ENCODE peak calls at places on chromosomes 5 and 9, in eight cellular contexts. Z, V, O, N, X, L, W and T are unnamed samples. For H3K27me3, the result is how much of the 10 kb centered on the place peaks cover.

GRCh38 chr9:91176426-91176825 is 185.3 kb downstream of the AUH start:
- DNase-seq in Z (no peak), V (no peak), O (no peak), N (no peak), X (no peak), L (no peak), W (peak), T (no peak)

GRCh38 chr5:159899067-159900049 is 16.9 kb upstream of the ADRA1B start:
- DNase-seq in Z (no peak), V (no peak), O (no peak), N (peak), X (no peak), L (no peak), W (no peak), T (no peak)

GRCh38 chr5:122741681-122742080 is 33.2 kb upstream of the SNX2 start:
- DNase-seq in Z (no peak), V (no peak), O (no peak), N (peak), X (no peak), L (no peak), W (no peak), T (no peak)

GRCh38 chr9:84702469-84702868 is 32.9 kb downstream of the NTRK2 start:
- DNase-seq in Z (no peak), V (no peak), O (no peak), N (no peak), X (no peak), L (no peak), W (no peak), T (no peak)

GRCh38 chr9:115006660-115007059 is 76.3 kb upstream of the TNFSF8 start:
- DNase-seq in Z (no peak), V (peak), O (no peak), N (peak), X (no peak), L (peak), W (no peak), T (no peak)

GRCh38 chr5:154449786-154450185 is 4.0 kb downstream of the SAP30L start:
- DNase-seq in Z (no peak), V (no peak), O (no peak), N (peak), X (no peak), L (no peak), W (no peak), T (no peak)

GRCh38 chr5:174300941-174301761 is 255.6 kb downstream of the NSG2 start:
- DNase-seq in Z (no peak), V (peak), O (no peak), N (peak), X (no peak), L (no peak), W (no peak), T (no peak)

GRCh38 chr5:92808474-92808873 is 772.5 kb downstream of the NR2F1-AS1 start:
- DNase-seq in Z (no peak), V (no peak), O (no peak), N (no peak), X (no peak), L (no peak), W (no peak), T (no peak)

GRCh38 chr9:36210722-36211121 is 20.0 kb downstream of the CLTA start:
- DNase-seq in Z (no peak), V (no peak), O (no peak), N (no peak), X (no peak), L (no peak), W (no peak), T (no peak)

GRCh38 chr5:124451721-124452383 is 294.6 kb downstream of the ZNF608 start:
- DNase-seq in Z (no peak), V (no peak), O (no peak), N (no peak), X (no peak), L (no peak), W (no peak), T (no peak)

GRCh38 chr5:140041492-140042421 is 1.3 kb downstream of the NRG2 start:
- DNase-seq in Z (peak), V (peak), O (peak), N (peak), X (peak), L (no peak), W (peak), T (no peak)

GRCh38 chr5:109688647-109688998 is 1.1 kb upstream of the MAN2A1 start:
- DNase-seq in Z (no peak), V (no peak), O (peak), N (no peak), X (no peak), L (no peak), W (no peak), T (no peak)

GRCh38 chr5:943874-944620 is 51.4 kb downstream of the TRIP13 start:
- DNase-seq in Z (no peak), V (no peak), O (no peak), N (no peak), X (no peak), L (no peak), W (no peak), T (no peak)

GRCh38 chr5:147464211-147464610 is 45.7 kb downstream of the DPYSL3 start:
- DNase-seq in Z (no peak), V (no peak), O (no peak), N (no peak), X (no peak), L (no peak), W (no peak), T (no peak)

GRCh38 chr5:77861576-77861975 is 85.4 kb upstream of the TBCA start:
- DNase-seq in Z (no peak), V (no peak), O (no peak), N (no peak), X (no peak), L (no peak), W (no peak), T (no peak)
- H3K27me3 ChIP-seq in Z (under half), V (under half), O (under half), N (under half), X (under half), L (under half), W (under half), T (under half)

GRCh38 chr9:32394381-32395049 is 10.1 kb downstream of the ACO1 start:
- DNase-seq in Z (no peak), V (no peak), O (no peak), N (no peak), X (no peak), L (no peak), W (no peak), T (no peak)

GRCh38 chr9:32401471-32401870 is 17.0 kb downstream of the ACO1 start:
- DNase-seq in Z (no peak), V (no peak), O (no peak), N (no peak), X (no peak), L (no peak), W (no peak), T (no peak)

GRCh38 chr9:32398207-32398606 is 13.8 kb downstream of the ACO1 start:
- DNase-seq in Z (no peak), V (peak), O (no peak), N (peak), X (no peak), L (no peak), W (no peak), T (no peak)

GRCh38 chr9:32399110-32399815 is 14.8 kb downstream of the ACO1 start:
- DNase-seq in Z (no peak), V (no peak), O (no peak), N (no peak), X (no peak), L (no peak), W (no peak), T (no peak)

DNA sequence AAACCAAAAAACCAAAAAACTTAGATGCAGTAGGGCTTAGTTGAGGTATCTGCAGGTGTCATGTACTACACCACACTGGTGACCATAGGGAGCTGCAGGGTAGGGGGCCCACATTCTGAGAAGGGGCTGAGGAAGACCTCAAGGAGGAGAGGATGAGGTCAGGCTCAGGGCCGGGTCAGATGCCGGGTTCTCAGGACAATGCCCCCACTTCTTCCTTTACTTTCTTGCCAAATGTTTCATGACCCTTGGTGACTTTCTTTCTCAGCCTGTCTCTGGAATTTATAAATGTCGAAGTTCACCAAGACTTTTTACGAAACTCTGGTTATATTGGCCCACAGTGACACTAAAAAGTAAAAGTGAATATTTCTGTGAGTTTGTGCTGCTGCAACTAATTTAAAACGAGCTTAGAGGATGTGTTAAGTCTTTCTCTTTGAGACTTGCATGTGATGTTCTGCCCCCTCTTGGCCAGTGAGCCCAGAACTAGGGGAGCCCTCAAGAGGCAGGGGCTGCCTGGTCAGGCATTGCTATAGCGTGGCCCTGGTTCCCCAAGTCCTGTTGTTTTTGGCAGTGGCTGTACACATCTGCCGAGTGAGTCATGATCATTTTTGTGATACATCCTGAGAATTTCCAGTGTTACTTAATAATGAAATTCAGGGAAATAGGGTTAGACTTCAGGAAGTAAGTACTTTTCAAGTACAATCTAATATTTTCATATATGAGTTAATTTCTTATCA is 11.2 kb downstream of the ACO1 start:
- DNase-seq in Z (peak), V (no peak), O (no peak), N (peak), X (peak), L (peak), W (no peak), T (no peak)
- TF ChIP-seq CTCF in Z (no peak), V (no peak), O (no peak), N (peak), X (no peak), L (peak), W (no peak), T (no peak)

DNA sequence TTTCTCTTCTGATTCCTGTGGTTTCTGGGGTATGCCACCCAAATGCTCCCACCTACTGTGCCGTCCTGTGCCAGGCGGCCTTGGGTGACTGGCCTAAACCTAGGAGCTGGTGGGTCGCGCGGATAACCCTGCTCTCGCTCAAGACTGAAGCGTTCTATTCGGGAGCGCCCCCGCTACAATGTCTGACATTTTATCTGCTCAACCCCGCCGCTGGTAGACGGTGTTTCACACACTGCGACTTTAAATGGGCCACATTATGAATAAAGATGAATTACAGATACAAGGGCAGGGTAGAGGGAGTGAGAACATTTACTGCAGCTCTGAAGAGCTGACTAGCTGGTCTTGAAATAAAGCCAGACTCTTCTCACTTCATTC is 775 bp upstream of the PTCH1 start:
- DNase-seq in Z (no peak), V (peak), O (no peak), N (no peak), X (no peak), L (no peak), W (no peak), T (no peak)
- H3K27me3 ChIP-seq in Z (under half), V (under half), O (under half), N (under half), X (under half), L (under half), W (under half), T (under half)

GRCh38 chr9:137295313-137296213 is 6.5 kb downstream of the NRARP start:
- DNase-seq in Z (no peak), V (no peak), O (no peak), N (no peak), X (no peak), L (no peak), W (peak), T (peak)
- TF ChIP-seq CTCF in Z (peak), V (peak), O (peak), N (peak), X (peak), L (peak), W (no peak), T (no peak)

GRCh38 chr5:55171471-55171870 is 1.5 kb downstream of the CDC20B start:
- DNase-seq in Z (no peak), V (no peak), O (no peak), N (no peak), X (no peak), L (no peak), W (no peak), T (no peak)
- H3K27me3 ChIP-seq in Z (under half), V (under half), O (under half), N (under half), X (under half), L (under half), W (under half), T (half or more)

GRCh38 chr5:165627548-165628170 is 2122.2 kb downstream of the MAT2B start:
- DNase-seq in Z (no peak), V (no peak), O (no peak), N (no peak), X (no peak), L (no peak), W (no peak), T (no peak)

GRCh38 chr5:165626161-165626560 is 2120.7 kb downstream of the MAT2B start:
- DNase-seq in Z (no peak), V (no peak), O (no peak), N (no peak), X (no peak), L (no peak), W (no peak), T (no peak)

GRCh38 chr5:165624547-165624946 is 2119.1 kb downstream of the MAT2B start:
- DNase-seq in Z (no peak), V (no peak), O (no peak), N (no peak), X (no peak), L (no peak), W (no peak), T (no peak)

GRCh38 chr5:165631235-165631634 is 2125.8 kb downstream of the MAT2B start:
- DNase-seq in Z (no peak), V (no peak), O (no peak), N (no peak), X (no peak), L (no peak), W (no peak), T (no peak)

DNA sequence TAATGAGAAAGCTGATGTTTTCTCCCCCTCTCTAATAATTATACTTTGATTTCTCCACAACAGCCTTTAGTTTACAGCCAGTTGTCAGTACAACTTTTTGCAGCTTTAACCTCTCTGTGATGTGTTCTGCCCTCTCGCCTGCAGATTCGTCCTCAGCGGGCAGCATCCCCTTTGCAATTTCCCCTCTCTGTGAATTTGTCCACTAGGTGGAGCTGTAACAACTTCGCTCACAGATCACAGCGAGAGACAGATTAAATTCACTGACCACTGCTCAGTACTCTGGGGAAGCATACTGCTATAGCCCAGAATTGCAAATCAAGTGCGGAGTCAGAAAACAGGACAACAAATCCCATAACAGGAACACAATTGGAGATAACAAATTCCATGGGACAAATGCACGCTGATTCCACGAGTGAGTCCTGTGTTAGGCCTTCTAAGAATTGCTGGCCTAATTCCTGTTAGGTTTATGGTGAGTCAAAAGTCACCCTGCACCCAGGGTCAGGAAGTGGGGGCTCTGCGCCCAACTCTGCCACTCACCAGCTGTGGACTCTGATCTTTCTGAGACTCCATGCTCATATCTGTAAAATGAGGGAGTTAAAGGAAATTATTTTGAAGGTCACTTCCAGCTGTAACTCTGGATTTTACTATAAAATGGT is 2124.9 kb downstream of the MAT2B start:
- DNase-seq in Z (no peak), V (peak), O (peak), N (peak), X (no peak), L (peak), W (peak), T (no peak)
- TF ChIP-seq CTCF in Z (peak), V (peak), O (no peak), N (peak), X (peak), L (peak), W (no peak), T (no peak)

GRCh38 chr9:132486706-132487350 is 76.8 kb downstream of the CFAP77 start:
- DNase-seq in Z (no peak), V (no peak), O (no peak), N (no peak), X (no peak), L (no peak), W (no peak), T (peak)
- H3K27me3 ChIP-seq in Z (under half), V (under half), O (under half), N (under half), X (under half), L (half or more), W (under half), T (under half)

GRCh38 chr5:176388341-176389113 is at the start of the genes HIGD2A and NOP16:
- DNase-seq in Z (peak), V (peak), O (peak), N (peak), X (peak), L (peak), W (peak), T (peak)
- TF ChIP-seq CTCF in Z (no peak), V (no peak), O (no peak), N (no peak), X (no peak), L (no peak), W (no peak), T (no peak)

DNA sequence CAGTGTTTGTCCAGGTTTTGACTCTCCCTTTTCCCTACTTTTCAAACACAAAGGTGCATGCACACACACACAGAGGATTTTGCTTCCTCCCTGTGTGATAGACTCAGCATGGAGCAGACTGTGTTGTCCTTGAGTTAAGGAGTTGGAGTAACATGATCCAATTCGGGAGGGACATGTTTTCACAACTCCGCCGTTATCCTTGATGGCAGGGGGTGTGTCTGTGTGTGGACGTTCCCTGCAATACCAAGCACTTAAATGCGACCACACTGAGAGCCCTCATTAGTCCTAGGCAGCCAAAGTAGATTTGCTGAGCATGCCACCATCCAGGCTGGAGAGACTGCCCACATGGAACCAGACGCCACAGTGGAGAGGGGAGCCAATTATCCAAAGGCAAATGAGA is 140.0 kb downstream of the DOCK2 start:
- DNase-seq in Z (no peak), V (no peak), O (no peak), N (no peak), X (no peak), L (no peak), W (no peak), T (no peak)
- H3K27me3 ChIP-seq in Z (under half), V (under half), O (under half), N (under half), X (under half), L (under half), W (under half), T (under half)